ENCODE peak calls at places on chromosome 20, in ten cellular contexts. Z is A549, U is thyroid gland, O is heart left ventricle, M is ovary, K is tibial nerve, G is prostate gland, J is right lobe of liver, X is IMR-90, L is adrenal gland. D is an unnamed sample. For H3K4me1, the result is how much of the 10 kb centered on the place peaks cover.

GRCh38 chr20:23125625-23126191 is 39.6 kb upstream of the CD93 start:
- DNase-seq in Z (no peak), U (no peak), O (peak), M (no peak), K (no peak), G (no peak), J (no peak), X (peak), L (no peak), D (peak)

GRCh38 chr20:53074811-53075314 is 102.7 kb downstream of the TSHZ2 start:
- DNase-seq in Z (no peak), U (no peak), O (no peak), M (no peak), K (no peak), G (no peak), J (no peak), X (no peak), L (no peak), D (no peak)

GRCh38 chr20:45842169-45842812 is 8.7 kb downstream of the SNX21 start:
- DNase-seq in Z (no peak), U (peak), O (no peak), M (no peak), K (no peak), G (peak), J (no peak), X (peak), L (peak), D (peak)

GRCh38 chr20:59159822-59160740 is 3.5 kb upstream of the ZNF831 start:
- DNase-seq in Z (no peak), U (no peak), O (no peak), M (no peak), K (no peak), G (no peak), J (no peak), X (no peak), L (no peak), D (peak)

GRCh38 chr20:49676581-49677291 is 36.9 kb downstream of the B4GALT5 start:
- DNase-seq in Z (peak), U (peak), O (no peak), M (no peak), K (no peak), G (no peak), J (no peak), X (peak), L (no peak), D (peak)

GRCh38 chr20:39268566-39268965 is 306.4 kb downstream of the DHX35 start:
- DNase-seq in Z (no peak), U (no peak), O (peak), M (no peak), K (no peak), G (no peak), J (no peak), X (no peak), L (peak), D (no peak)

GRCh38 chr20:57481281-57481711 is 43.6 kb downstream of the CTCFL start:
- DNase-seq in Z (no peak), U (no peak), O (no peak), M (peak), K (no peak), G (no peak), J (no peak), X (no peak), L (no peak), D (no peak)

GRCh38 chr20:36573103-36573797 is at the start of gene TGIF2:
- DNase-seq in Z (peak), U (peak), O (peak), M (peak), K (peak), G (peak), J (peak), X (peak), L (peak), D (peak)

GRCh38 chr20:4509825-4510522 is 211.7 kb upstream of the PRND start:
- DNase-seq in Z (peak), U (no peak), O (no peak), M (no peak), K (no peak), G (no peak), J (no peak), X (peak), L (no peak), D (no peak)

GRCh38 chr20:16606468-16606867 is 33.2 kb upstream of the KIF16B start:
- DNase-seq in Z (no peak), U (no peak), O (no peak), M (no peak), K (no peak), G (no peak), J (no peak), X (no peak), L (no peak), D (no peak)

GRCh38 chr20:20211274-20211987 is 156.5 kb upstream of the INSM1 start:
- DNase-seq in Z (no peak), U (no peak), O (no peak), M (no peak), K (no peak), G (no peak), J (no peak), X (no peak), L (no peak), D (peak)

GRCh38 chr20:60085551-60086132 is 127.4 kb downstream of the CDH26 start:
- DNase-seq in Z (no peak), U (no peak), O (no peak), M (no peak), K (no peak), G (no peak), J (no peak), X (no peak), L (no peak), D (no peak)

GRCh38 chr20:49540232-49540620 is 27.7 kb downstream of the PTGIS start:
- DNase-seq in Z (no peak), U (no peak), O (no peak), M (no peak), K (no peak), G (no peak), J (no peak), X (no peak), L (no peak), D (no peak)

GRCh38 chr20:46468508-46468907 is 44.9 kb downstream of the ZNF334 start:
- DNase-seq in Z (no peak), U (no peak), O (no peak), M (no peak), K (no peak), G (no peak), J (no peak), X (no peak), L (no peak), D (no peak)

GRCh38 chr20:4949833-4950178 is 51.5 kb downstream of the SLC23A2 start:
- DNase-seq in Z (peak), U (peak), O (no peak), M (no peak), K (no peak), G (peak), J (no peak), X (peak), L (peak), D (no peak)

GRCh38 chr20:21103582-21104465 is 2.3 kb downstream of the LINC00237 start:
- DNase-seq in Z (no peak), U (no peak), O (no peak), M (no peak), K (no peak), G (no peak), J (no peak), X (no peak), L (no peak), D (no peak)

GRCh38 chr20:50130995-50131394 is 18.0 kb upstream of the UBE2V1 start:
- DNase-seq in Z (no peak), U (no peak), O (peak), M (no peak), K (no peak), G (no peak), J (no peak), X (peak), L (no peak), D (peak)

GRCh38 chr20:10653593-10654288 is 20.1 kb downstream of the JAG1 start:
- DNase-seq in Z (no peak), U (peak), O (peak), M (peak), K (no peak), G (no peak), J (no peak), X (peak), L (no peak), D (peak)

GRCh38 chr20:4099905-4100675 is 84.7 kb upstream of the RNF24 start:
- DNase-seq in Z (no peak), U (no peak), O (no peak), M (no peak), K (no peak), G (no peak), J (no peak), X (peak), L (no peak), D (no peak)

GRCh38 chr20:35463455-35464300 is 8.3 kb downstream of the CEP250 start:
- DNase-seq in Z (peak), U (peak), O (peak), M (peak), K (no peak), G (peak), J (no peak), X (peak), L (peak), D (peak)

GRCh38 chr20:62112368-62112767 is 9.9 kb upstream of the LSM14B start:
- DNase-seq in Z (no peak), U (no peak), O (no peak), M (no peak), K (no peak), G (no peak), J (no peak), X (no peak), L (no peak), D (no peak)

GRCh38 chr20:13654463-13655023 is 15.8 kb upstream of the TASP1 start:
- DNase-seq in Z (no peak), U (no peak), O (no peak), M (no peak), K (no peak), G (no peak), J (no peak), X (no peak), L (no peak), D (no peak)

DNA sequence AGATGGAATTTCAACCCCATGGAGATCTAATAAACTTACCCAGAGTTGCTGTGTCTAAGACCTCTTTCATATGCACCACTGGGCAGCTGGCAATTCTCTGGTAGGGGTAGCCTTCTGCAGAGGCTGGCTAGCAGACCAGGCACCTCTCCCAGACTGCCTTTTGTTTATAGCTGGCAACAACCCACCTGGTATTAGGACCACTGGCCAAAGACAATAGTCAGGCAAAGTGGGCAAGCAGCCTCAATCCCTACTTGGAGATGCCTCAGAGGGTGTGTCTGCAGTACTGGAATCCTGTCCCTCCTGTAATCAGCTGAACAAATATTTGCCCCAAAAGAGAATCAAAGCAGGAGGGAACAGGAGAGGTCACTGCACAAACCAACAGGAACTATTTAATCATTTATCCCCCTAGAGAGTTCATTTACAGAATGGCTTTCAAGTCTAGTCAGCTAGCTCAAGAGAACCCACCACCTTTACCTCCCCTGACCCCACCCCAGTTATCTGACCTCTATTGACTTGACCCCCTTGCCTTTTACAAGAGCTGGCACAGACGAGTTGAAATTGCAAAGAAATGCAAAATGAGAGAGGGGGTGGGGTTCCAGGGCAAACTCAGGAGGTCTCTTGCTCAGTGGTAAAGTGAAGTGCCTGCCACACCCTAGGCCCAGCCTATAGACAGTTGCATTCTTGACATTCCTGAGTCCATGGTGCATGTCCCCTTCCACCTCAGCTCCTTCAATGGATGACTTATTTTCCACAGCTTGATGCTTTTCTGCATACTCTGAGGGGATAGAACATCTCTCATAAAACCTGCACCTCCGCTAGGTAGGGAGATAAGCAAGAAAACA is 2.8 kb downstream of the BCL2L1 start:
- DNase-seq in Z (peak), U (peak), O (no peak), M (no peak), K (no peak), G (peak), J (no peak), X (no peak), L (no peak), D (peak)
- TF ChIP-seq POLR2A in Z (no peak), U (peak), O (no peak), M (no peak), K (no peak), G (no peak), J (peak), X (no peak), L (no peak), D (no peak)

GRCh38 chr20:63254536-63255384 is 497 bp upstream of the NKAIN4 start:
- DNase-seq in Z (no peak), U (no peak), O (no peak), M (no peak), K (no peak), G (no peak), J (no peak), X (no peak), L (no peak), D (no peak)

GRCh38 chr20:63255911-63256704 is 1.8 kb upstream of the NKAIN4 start:
- DNase-seq in Z (no peak), U (no peak), O (no peak), M (no peak), K (no peak), G (peak), J (no peak), X (no peak), L (no peak), D (no peak)

GRCh38 chr20:63258826-63259225 is 4.6 kb upstream of the NKAIN4 start:
- DNase-seq in Z (no peak), U (no peak), O (no peak), M (no peak), K (no peak), G (no peak), J (no peak), X (no peak), L (no peak), D (no peak)

GRCh38 chr20:63257629-63258028 is 3.4 kb upstream of the NKAIN4 start:
- DNase-seq in Z (no peak), U (no peak), O (no peak), M (no peak), K (no peak), G (no peak), J (no peak), X (no peak), L (no peak), D (no peak)

GRCh38 chr20:63256954-63257353 is 2.7 kb upstream of the NKAIN4 start:
- DNase-seq in Z (no peak), U (no peak), O (no peak), M (no peak), K (no peak), G (no peak), J (no peak), X (no peak), L (no peak), D (no peak)
- H3K4me1 ChIP-seq in Z (under half), U (under half), O (under half), M (under half), K (under half), G (under half), J (under half), X (under half), L (under half), D (under half)

GRCh38 chr20:41151134-41151869 is 14.0 kb downstream of the PLCG1 start:
- DNase-seq in Z (no peak), U (no peak), O (no peak), M (no peak), K (no peak), G (no peak), J (no peak), X (no peak), L (no peak), D (no peak)
- H3K27ac ChIP-seq in Z (no peak), U (peak), O (peak), M (no peak), K (no peak), G (no peak), J (no peak), X (no peak), L (peak), D (peak)

GRCh38 chr20:12311102-12311865 is 393.6 kb downstream of the BTBD3 start:
- DNase-seq in Z (no peak), U (no peak), O (peak), M (no peak), K (no peak), G (no peak), J (no peak), X (no peak), L (no peak), D (no peak)

GRCh38 chr20:12306107-12306506 is 388.4 kb downstream of the BTBD3 start:
- DNase-seq in Z (no peak), U (no peak), O (no peak), M (no peak), K (no peak), G (no peak), J (no peak), X (no peak), L (no peak), D (no peak)

GRCh38 chr20:12305555-12305954 is 387.9 kb downstream of the BTBD3 start:
- DNase-seq in Z (no peak), U (no peak), O (peak), M (no peak), K (no peak), G (no peak), J (no peak), X (no peak), L (no peak), D (no peak)
- TF ChIP-seq POLR2A in Z (no peak), U (no peak), O (no peak), M (no peak), K (no peak), G (no peak), J (no peak), X (no peak), L (no peak), D (no peak)

D was measured in transverse colon.